ENCODE peak calls at places on chromosomes 12 and 14, in ten cellular contexts. One of them, this sample, is unnamed.

GRCh38 chr14:24381363-24382102 is 13.5 kb downstream of the NFATC4 start:
- DNase-seq in lower leg skin: peak
- DNase-seq in amniotic stem cell: no peak
- DNase-seq in ELF-1: no peak
- DNase-seq in nephron progenitor cell: no peak
- DNase-seq in kidney tubule cell: peak
- DNase-seq in effector CD4-positive, alpha-beta T cell: no peak
- DNase-seq in anterior cingulate cortex: no peak
- DNase-seq in CD4-positive, CD25-positive, alpha-beta regulatory T cell: no peak
- DNase-seq in BJ: no peak
- DNase-seq in this sample: no peak

GRCh38 chr14:32421781-32422180 is 92.7 kb downstream of the AKAP6 start:
- DNase-seq in lower leg skin: no peak
- DNase-seq in amniotic stem cell: no peak
- DNase-seq in ELF-1: no peak
- DNase-seq in nephron progenitor cell: no peak
- DNase-seq in kidney tubule cell: peak
- DNase-seq in effector CD4-positive, alpha-beta T cell: no peak
- DNase-seq in anterior cingulate cortex: no peak
- DNase-seq in CD4-positive, CD25-positive, alpha-beta regulatory T cell: no peak
- DNase-seq in BJ: no peak
- DNase-seq in this sample: no peak

GRCh38 chr12:119486599-119487154 is 106.9 kb upstream of the TMEM233 start:
- DNase-seq in lower leg skin: no peak
- DNase-seq in amniotic stem cell: no peak
- DNase-seq in ELF-1: peak
- DNase-seq in nephron progenitor cell: no peak
- DNase-seq in kidney tubule cell: no peak
- DNase-seq in effector CD4-positive, alpha-beta T cell: no peak
- DNase-seq in anterior cingulate cortex: no peak
- DNase-seq in CD4-positive, CD25-positive, alpha-beta regulatory T cell: no peak
- DNase-seq in BJ: no peak
- DNase-seq in this sample: no peak

GRCh38 chr12:50201987-50202521 is 34.9 kb upstream of the CERS5 start:
- DNase-seq in lower leg skin: no peak
- DNase-seq in amniotic stem cell: no peak
- DNase-seq in ELF-1: peak
- DNase-seq in nephron progenitor cell: no peak
- DNase-seq in kidney tubule cell: peak
- DNase-seq in effector CD4-positive, alpha-beta T cell: no peak
- DNase-seq in anterior cingulate cortex: no peak
- DNase-seq in CD4-positive, CD25-positive, alpha-beta regulatory T cell: no peak
- DNase-seq in BJ: peak
- DNase-seq in this sample: no peak

GRCh38 chr14:59944909-59945308 is 25.0 kb downstream of the LRRC9 start:
- DNase-seq in lower leg skin: no peak
- DNase-seq in amniotic stem cell: no peak
- DNase-seq in ELF-1: no peak
- DNase-seq in nephron progenitor cell: no peak
- DNase-seq in kidney tubule cell: no peak
- DNase-seq in effector CD4-positive, alpha-beta T cell: no peak
- DNase-seq in anterior cingulate cortex: no peak
- DNase-seq in CD4-positive, CD25-positive, alpha-beta regulatory T cell: no peak
- DNase-seq in BJ: no peak
- DNase-seq in this sample: no peak

GRCh38 chr14:70048313-70048654 is 140.5 kb downstream of the SLC8A3 start:
- DNase-seq in lower leg skin: no peak
- DNase-seq in amniotic stem cell: no peak
- DNase-seq in ELF-1: no peak
- DNase-seq in nephron progenitor cell: no peak
- DNase-seq in kidney tubule cell: no peak
- DNase-seq in effector CD4-positive, alpha-beta T cell: no peak
- DNase-seq in anterior cingulate cortex: no peak
- DNase-seq in CD4-positive, CD25-positive, alpha-beta regulatory T cell: no peak
- DNase-seq in BJ: no peak
- DNase-seq in this sample: no peak

GRCh38 chr12:114407566-114408411 is 1.8 kb upstream of the TBX5 start:
- DNase-seq in lower leg skin: no peak
- DNase-seq in amniotic stem cell: no peak
- DNase-seq in ELF-1: peak
- DNase-seq in nephron progenitor cell: no peak
- DNase-seq in kidney tubule cell: no peak
- DNase-seq in effector CD4-positive, alpha-beta T cell: no peak
- DNase-seq in anterior cingulate cortex: no peak
- DNase-seq in CD4-positive, CD25-positive, alpha-beta regulatory T cell: no peak
- DNase-seq in BJ: peak
- DNase-seq in this sample: no peak

GRCh38 chr12:30450872-30451271 is 244.8 kb downstream of the IPO8 start:
- DNase-seq in lower leg skin: no peak
- DNase-seq in amniotic stem cell: no peak
- DNase-seq in ELF-1: no peak
- DNase-seq in nephron progenitor cell: no peak
- DNase-seq in kidney tubule cell: peak
- DNase-seq in effector CD4-positive, alpha-beta T cell: no peak
- DNase-seq in anterior cingulate cortex: no peak
- DNase-seq in CD4-positive, CD25-positive, alpha-beta regulatory T cell: no peak
- DNase-seq in BJ: no peak
- DNase-seq in this sample: no peak

GRCh38 chr12:124938606-124939427 is 24.4 kb upstream of the UBC start:
- DNase-seq in lower leg skin: peak
- DNase-seq in amniotic stem cell: no peak
- DNase-seq in ELF-1: no peak
- DNase-seq in nephron progenitor cell: peak
- DNase-seq in kidney tubule cell: peak
- DNase-seq in effector CD4-positive, alpha-beta T cell: peak
- DNase-seq in anterior cingulate cortex: no peak
- DNase-seq in CD4-positive, CD25-positive, alpha-beta regulatory T cell: peak
- DNase-seq in BJ: no peak
- DNase-seq in this sample: no peak

GRCh38 chr14:64746298-64747250 is 42.4 kb downstream of the PLEKHG3 start:
- DNase-seq in lower leg skin: no peak
- DNase-seq in amniotic stem cell: no peak
- DNase-seq in ELF-1: no peak
- DNase-seq in nephron progenitor cell: no peak
- DNase-seq in kidney tubule cell: peak
- DNase-seq in effector CD4-positive, alpha-beta T cell: no peak
- DNase-seq in anterior cingulate cortex: peak
- DNase-seq in CD4-positive, CD25-positive, alpha-beta regulatory T cell: no peak
- DNase-seq in BJ: no peak
- DNase-seq in this sample: no peak

GRCh38 chr12:11154400-11154925 is 16.5 kb upstream of the SMIM10L1 start:
- DNase-seq in lower leg skin: no peak
- DNase-seq in amniotic stem cell: no peak
- DNase-seq in ELF-1: no peak
- DNase-seq in nephron progenitor cell: no peak
- DNase-seq in kidney tubule cell: no peak
- DNase-seq in effector CD4-positive, alpha-beta T cell: no peak
- DNase-seq in anterior cingulate cortex: no peak
- DNase-seq in CD4-positive, CD25-positive, alpha-beta regulatory T cell: no peak
- DNase-seq in BJ: no peak
- DNase-seq in this sample: no peak

GRCh38 chr14:74954232-74954946 is 1.0 kb downstream of the PGF start:
- DNase-seq in lower leg skin: no peak
- DNase-seq in amniotic stem cell: no peak
- DNase-seq in ELF-1: peak
- DNase-seq in nephron progenitor cell: peak
- DNase-seq in kidney tubule cell: no peak
- DNase-seq in effector CD4-positive, alpha-beta T cell: no peak
- DNase-seq in anterior cingulate cortex: no peak
- DNase-seq in CD4-positive, CD25-positive, alpha-beta regulatory T cell: no peak
- DNase-seq in BJ: no peak
- DNase-seq in this sample: no peak

GRCh38 chr14:105149146-105149781 is 19.3 kb downstream of the JAG2 start:
- DNase-seq in lower leg skin: no peak
- DNase-seq in amniotic stem cell: no peak
- DNase-seq in ELF-1: no peak
- DNase-seq in nephron progenitor cell: peak
- DNase-seq in kidney tubule cell: no peak
- DNase-seq in effector CD4-positive, alpha-beta T cell: no peak
- DNase-seq in anterior cingulate cortex: no peak
- DNase-seq in CD4-positive, CD25-positive, alpha-beta regulatory T cell: no peak
- DNase-seq in BJ: no peak
- DNase-seq in this sample: no peak

GRCh38 chr12:18706798-18707197 is 31.0 kb downstream of the PLCZ1 start:
- DNase-seq in lower leg skin: no peak
- DNase-seq in amniotic stem cell: no peak
- DNase-seq in ELF-1: no peak
- DNase-seq in nephron progenitor cell: no peak
- DNase-seq in kidney tubule cell: no peak
- DNase-seq in effector CD4-positive, alpha-beta T cell: no peak
- DNase-seq in anterior cingulate cortex: no peak
- DNase-seq in CD4-positive, CD25-positive, alpha-beta regulatory T cell: no peak
- DNase-seq in BJ: no peak
- DNase-seq in this sample: no peak

GRCh38 chr12:12081836-12082497 is 11.2 kb downstream of the BCL2L14 start:
- DNase-seq in lower leg skin: peak
- DNase-seq in amniotic stem cell: peak
- DNase-seq in ELF-1: peak
- DNase-seq in nephron progenitor cell: no peak
- DNase-seq in kidney tubule cell: peak
- DNase-seq in effector CD4-positive, alpha-beta T cell: no peak
- DNase-seq in anterior cingulate cortex: no peak
- DNase-seq in CD4-positive, CD25-positive, alpha-beta regulatory T cell: peak
- DNase-seq in BJ: no peak
- DNase-seq in this sample: no peak

GRCh38 chr12:98058838-98059237 is 456.6 kb upstream of the TMPO start:
- DNase-seq in lower leg skin: no peak
- DNase-seq in amniotic stem cell: no peak
- DNase-seq in ELF-1: no peak
- DNase-seq in nephron progenitor cell: no peak
- DNase-seq in kidney tubule cell: no peak
- DNase-seq in effector CD4-positive, alpha-beta T cell: no peak
- DNase-seq in anterior cingulate cortex: no peak
- DNase-seq in CD4-positive, CD25-positive, alpha-beta regulatory T cell: no peak
- DNase-seq in BJ: no peak
- DNase-seq in this sample: no peak

GRCh38 chr14:20468773-20469241 is 399 bp upstream of the PNP start:
- DNase-seq in lower leg skin: no peak
- DNase-seq in amniotic stem cell: no peak
- DNase-seq in ELF-1: no peak
- DNase-seq in nephron progenitor cell: peak
- DNase-seq in kidney tubule cell: no peak
- DNase-seq in effector CD4-positive, alpha-beta T cell: no peak
- DNase-seq in anterior cingulate cortex: no peak
- DNase-seq in CD4-positive, CD25-positive, alpha-beta regulatory T cell: no peak
- DNase-seq in BJ: no peak
- DNase-seq in this sample: no peak

GRCh38 chr12:24111101-24111500 is 161.6 kb upstream of the SOX5 start:
- DNase-seq in lower leg skin: no peak
- DNase-seq in amniotic stem cell: no peak
- DNase-seq in ELF-1: no peak
- DNase-seq in nephron progenitor cell: no peak
- DNase-seq in kidney tubule cell: peak
- DNase-seq in effector CD4-positive, alpha-beta T cell: no peak
- DNase-seq in anterior cingulate cortex: no peak
- DNase-seq in CD4-positive, CD25-positive, alpha-beta regulatory T cell: no peak
- DNase-seq in BJ: no peak
- DNase-seq in this sample: no peak

This sample was measured in amygdala.